ENCODE peak calls at places on chromosomes 1 and 21, in five cellular contexts. G is BE2C, R is left ventricle myocardium inferior, M is stomach, B is choroid plexus epithelial cell. Z is an unnamed sample.

GRCh38 chr1:159884296-159884695 is 15.7 kb downstream of the CFAP45 start:
- DNase-seq in G (no peak), R (no peak), M (no peak), B (no peak), Z (no peak)

GRCh38 chr21:31753949-31754348 is 22.0 kb upstream of the SCAF4 start:
- DNase-seq in G (no peak), R (no peak), M (no peak), B (no peak), Z (no peak)

GRCh38 chr1:53498555-53499142 is 39.5 kb downstream of the DMRTB1 start:
- DNase-seq in G (no peak), R (no peak), M (no peak), B (peak; percentile 22), Z (peak; percentile 19)

GRCh38 chr1:84834419-84835064 is 58.5 kb downstream of the LPAR3 start:
- DNase-seq in G (no peak), R (no peak), M (no peak), B (peak; percentile 54), Z (peak; percentile 71)

GRCh38 chr1:93631626-93632365 is 49.8 kb downstream of the BCAR3 start:
- DNase-seq in G (no peak), R (no peak), M (no peak), B (peak; percentile 58), Z (no peak)

GRCh38 chr1:245888809-245889208 is 618.3 kb downstream of the SMYD3 start:
- DNase-seq in G (no peak), R (no peak), M (no peak), B (peak; percentile 69), Z (peak; percentile 66)

GRCh38 chr1:240732390-240732789 is 120.4 kb upstream of the GREM2 start:
- DNase-seq in G (no peak), R (no peak), M (no peak), B (peak; percentile 83), Z (peak; percentile 74)

GRCh38 chr21:44637018-44637850 is at the start of gene KRTAP10-10:
- DNase-seq in G (no peak), R (no peak), M (peak; percentile 17), B (no peak), Z (no peak)

GRCh38 chr21:40595806-40596205 is 251.2 kb downstream of the DSCAM start:
- DNase-seq in G (no peak), R (no peak), M (no peak), B (no peak), Z (no peak)

GRCh38 chr1:995665-996633 is 3.9 kb downstream of the HES4 start:
- DNase-seq in G (peak; percentile 15), R (no peak), M (no peak), B (no peak), Z (no peak)

GRCh38 chr1:2894381-2895041 is 93.0 kb upstream of the TTC34 start:
- DNase-seq in G (no peak), R (no peak), M (no peak), B (no peak), Z (no peak)

GRCh38 chr1:201312298-201312697 is 29.0 kb downstream of the PKP1 start:
- DNase-seq in G (no peak), R (no peak), M (no peak), B (no peak), Z (no peak)

GRCh38 chr1:94305704-94306103 is 68.3 kb upstream of the ARHGAP29 start:
- DNase-seq in G (no peak), R (no peak), M (no peak), B (peak; percentile 92), Z (no peak)

GRCh38 chr1:170723518-170723917 is 59.6 kb downstream of the PRRX1 start:
- DNase-seq in G (no peak), R (no peak), M (no peak), B (no peak), Z (no peak)

GRCh38 chr21:32312976-32313375 is 14.3 kb downstream of the MRAP start:
- DNase-seq in G (no peak), R (no peak), M (no peak), B (no peak), Z (no peak)

GRCh38 chr1:201500670-201501120 is 6.2 kb downstream of the CSRP1 start:
- DNase-seq in G (no peak), R (no peak), M (no peak), B (no peak), Z (peak; percentile 55)

GRCh38 chr1:23385119-23385621 is 15.5 kb upstream of the ZNF436 start:
- DNase-seq in G (no peak), R (no peak), M (no peak), B (no peak), Z (peak; percentile 65)

GRCh38 chr1:2199042-2199810 is 4.7 kb upstream of the FAAP20 start:
- DNase-seq in G (peak; percentile 90), R (peak; percentile 93), M (peak; percentile 88), B (peak; percentile 92), Z (peak; percentile 89)

GRCh38 chr1:208850441-208850840 is 606.3 kb upstream of the PLXNA2 start:
- DNase-seq in G (peak; percentile 61), R (no peak), M (no peak), B (no peak), Z (no peak)

GRCh38 chr1:31183927-31184554 is 55.6 kb downstream of the NKAIN1 start:
- DNase-seq in G (peak; percentile 47), R (no peak), M (peak; percentile 36), B (peak; percentile 61), Z (peak; percentile 51)

GRCh38 chr1:157678721-157679120 is 21.8 kb downstream of the FCRL3 start:
- DNase-seq in G (no peak), R (no peak), M (no peak), B (no peak), Z (no peak)

GRCh38 chr1:95829581-95829980 is 595.6 kb downstream of the RWDD3 start:
- DNase-seq in G (no peak), R (no peak), M (no peak), B (no peak), Z (no peak)

GRCh38 chr1:22380024-22380785 is 71.4 kb upstream of the ZBTB40 start:
- DNase-seq in G (no peak), R (no peak), M (no peak), B (no peak), Z (no peak)

GRCh38 chr1:19643602-19644419 is at the start of gene NBL1:
- DNase-seq in G (peak; percentile 59), R (peak; percentile 84), M (peak; percentile 68), B (peak; percentile 80), Z (peak; percentile 67)

GRCh38 chr1:15090373-15090772 is 63.2 kb upstream of the TMEM51 start:
- DNase-seq in G (peak; percentile 15), R (no peak), M (peak; percentile 95), B (no peak), Z (no peak)

GRCh38 chr21:26806734-26807372 is 38.4 kb downstream of the ADAMTS1 start:
- DNase-seq in G (no peak), R (no peak), M (no peak), B (peak; percentile 68), Z (peak; percentile 49)

DNA sequence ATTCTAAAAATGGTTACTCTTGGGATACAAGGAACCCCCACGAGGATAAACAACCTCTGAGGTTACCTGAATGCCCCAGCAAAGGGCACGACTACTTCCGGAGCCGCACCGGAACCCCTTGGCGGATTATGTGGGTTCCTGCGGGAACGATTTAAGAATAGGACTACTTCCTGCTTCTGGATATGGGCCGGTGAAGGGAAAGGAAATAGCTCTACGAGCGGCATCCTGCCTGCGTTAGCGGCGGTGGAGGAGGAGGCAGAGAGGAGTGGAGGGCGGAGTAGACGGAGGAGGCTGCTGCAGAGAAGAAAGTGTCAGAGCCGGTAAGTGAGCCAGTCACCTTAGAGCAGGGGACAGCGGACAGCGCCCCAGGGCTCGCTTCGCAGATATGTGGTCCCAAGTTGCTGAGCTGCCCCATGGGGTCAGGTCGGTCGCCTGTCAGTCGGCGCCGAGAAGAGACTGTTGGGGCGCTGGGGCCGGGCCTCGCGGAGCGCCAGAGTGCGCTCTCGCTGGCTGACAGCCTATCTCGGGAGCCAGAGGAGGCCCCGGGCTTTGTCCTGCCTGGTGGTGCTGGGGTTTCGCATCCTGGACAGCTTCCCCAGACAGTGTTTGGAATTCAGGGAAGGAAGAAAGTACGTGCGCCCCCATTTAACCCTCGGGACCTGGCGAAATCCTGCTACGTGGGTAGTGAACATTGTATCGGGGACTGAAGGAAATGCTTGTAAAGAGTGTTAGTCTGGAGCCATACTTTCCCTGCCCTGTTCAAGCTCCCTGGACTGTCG is at the start of gene KLHL20:
- DNase-seq in G (peak; percentile 86), R (peak; percentile 69), M (peak; percentile 85), B (peak; percentile 95), Z (peak; percentile 94)
- TF ChIP-seq CTCF in G (no peak), R (peak; percentile 15), M (no peak), B (no peak), Z (no peak)

GRCh38 chr21:38936237-38936636 is 130.5 kb downstream of the ETS2 start:
- DNase-seq in G (no peak), R (no peak), M (no peak), B (no peak), Z (no peak)
- H3K4me3 ChIP-seq in G (no peak overlapping the region), R (no peak overlapping the region), M (no peak overlapping the region), B (no peak overlapping the region), Z (no peak overlapping the region)

DNA sequence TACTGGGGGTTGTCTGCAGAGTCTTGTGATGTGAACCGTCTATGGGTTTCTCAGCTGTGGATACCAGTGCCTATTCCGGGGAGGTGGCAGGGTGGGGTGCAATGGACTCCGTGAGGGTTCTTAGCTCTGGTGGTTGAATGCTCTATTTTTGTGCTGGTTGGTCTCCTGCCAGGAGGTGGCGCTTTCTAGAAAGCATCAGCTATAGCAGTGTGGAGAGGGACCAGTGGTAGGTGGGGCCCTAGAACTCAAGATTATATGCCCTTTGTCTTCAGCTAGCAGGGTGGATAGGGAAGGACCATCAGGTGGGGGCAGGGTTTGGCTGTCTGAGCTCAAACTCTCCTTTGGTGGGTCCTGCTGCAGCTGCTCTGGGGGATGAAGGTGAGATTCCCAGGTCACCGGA is 127.3 kb upstream of the PLD5 start:
- DNase-seq in G (peak; percentile 55), R (no peak), M (no peak), B (no peak), Z (no peak)
- TF ChIP-seq CTCF in G (peak; percentile 62), R (peak; percentile 23), M (no peak), B (no peak), Z (no peak)

GRCh38 chr1:33186936-33187335 is 5.1 kb upstream of the TRIM62 start:
- DNase-seq in G (no peak), R (no peak), M (no peak), B (no peak), Z (no peak)

GRCh38 chr1:33185541-33185940 is 3.7 kb upstream of the TRIM62 start:
- DNase-seq in G (no peak), R (no peak), M (no peak), B (no peak), Z (no peak)

GRCh38 chr1:33191731-33192275 is 10.0 kb upstream of the TRIM62 start:
- DNase-seq in G (no peak), R (no peak), M (no peak), B (no peak), Z (no peak)

GRCh38 chr1:33183306-33183705 is 1.5 kb upstream of the TRIM62 start:
- DNase-seq in G (no peak), R (no peak), M (no peak), B (no peak), Z (no peak)

DNA sequence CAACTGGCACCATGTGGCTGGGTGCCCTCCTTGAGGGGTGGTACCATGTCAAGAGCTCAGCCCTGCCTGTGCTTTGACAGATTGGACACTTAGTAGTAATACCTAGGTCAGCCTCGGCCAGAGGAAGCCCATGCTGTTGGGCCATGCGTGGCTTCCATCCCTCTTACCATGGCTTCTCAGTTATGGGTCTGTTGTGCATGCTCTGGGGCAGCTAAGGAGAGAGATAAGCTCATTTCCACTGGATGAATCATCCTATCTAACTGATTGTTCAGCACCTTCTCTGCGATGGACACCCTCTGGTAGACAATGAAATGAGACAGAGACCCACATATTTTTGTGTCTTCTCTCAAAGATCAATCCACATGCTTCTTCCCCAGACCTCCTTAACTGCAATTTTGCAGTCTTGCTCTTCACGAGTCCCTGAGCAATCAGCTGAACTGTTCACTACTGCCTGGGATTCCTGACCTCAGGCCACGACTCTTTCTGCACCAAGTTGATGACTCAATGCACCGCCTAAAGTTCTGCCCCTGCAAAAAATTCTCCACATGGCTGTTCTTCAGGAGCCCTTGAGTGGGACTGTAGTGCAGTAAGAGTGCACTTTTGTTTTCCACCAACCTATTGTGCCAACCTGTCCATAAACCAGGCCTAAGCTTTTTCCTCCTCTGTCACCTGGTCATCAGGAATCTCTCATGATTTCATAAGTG is 6.9 kb upstream of the TRIM62 start:
- DNase-seq in G (no peak), R (no peak), M (no peak), B (no peak), Z (no peak)
- H3K4me3 ChIP-seq in G (no peak overlapping the region), R (no peak overlapping the region), M (no peak overlapping the region), B (no peak overlapping the region), Z (no peak overlapping the region)

Z was measured in fibroblast of pulmonary artery.